ENCODE peak calls at places on chromosome 18, in ten cellular contexts. N is activated T-helper 1 cell treated with anti-CD3 and anti-CD28 coated beads, Interleukin-12 subunit alpha, Interleukin-12 subunit beta, Interleukin-2, Interleukin-4 antibody, amounts not matched to agents 30 ng/mL and 10 ng/mL and 1 ng/mL, durations not matched to agents 14 hours and 24 hours and 36 hours; Y is RWPE1; H is NCI-H774; S is CD8-positive, alpha-beta T cell; F is NCI-H345; C is GM12865; U is H4; K is posterior cingulate gyrus; Q is fibroblast of pulmonary artery. W is an unnamed sample.

GRCh38 chr18:45920367-45920766 is 46.8 kb downstream of the EPG5 start:
- DNase-seq in C (peak; percentile 9), S (no peak), Y (peak; percentile 48), K (peak; percentile 56), H (peak; percentile 58), F (peak; percentile 77), U (peak; percentile 78), N (no peak), Q (peak; percentile 86), W (peak; percentile 94)

GRCh38 chr18:70464343-70465114 is 175.7 kb downstream of the SOCS6 start:
- DNase-seq in K (peak; percentile 85), F (peak; percentile 78), S (peak; percentile 56), H (peak; percentile 64), U (peak; percentile 66), Y (peak; percentile 59), C (peak; percentile 59), N (no peak), Q (peak; percentile 73), W (peak; percentile 52)

GRCh38 chr18:76970749-76971148 is 148.4 kb downstream of the ZNF236 start:
- DNase-seq in C (no peak), U (no peak), S (no peak), Q (no peak), Y (no peak), F (peak; percentile 33), K (no peak), H (no peak), N (no peak), W (no peak)

GRCh38 chr18:51617167-51617566 is 419.7 kb upstream of the MEX3C start:
- DNase-seq in Q (peak; percentile 64), H (no peak), U (peak; percentile 19), N (no peak), C (peak; percentile 3), K (no peak), S (no peak), F (no peak), Y (peak; percentile 65), W (no peak)

GRCh38 chr18:48914581-48915251 is 36.0 kb downstream of the SMAD7 start:
- DNase-seq in C (no peak), N (no peak), Y (no peak), H (no peak), K (no peak), Q (no peak), F (no peak), S (no peak), U (no peak), W (no peak)

GRCh38 chr18:79257480-79257879 is 138.2 kb upstream of the NFATC1 start:
- DNase-seq in Q (no peak), F (peak; percentile 12), U (no peak), Y (no peak), H (no peak), K (no peak), C (no peak), S (no peak), N (no peak), W (no peak)

GRCh38 chr18:64294967-64295366 is 146.1 kb upstream of the LINC00305 start:
- DNase-seq in U (no peak), Q (no peak), S (no peak), F (no peak), N (no peak), C (peak; percentile 3), H (no peak), Y (no peak), K (no peak), W (no peak)

GRCh38 chr18:49304746-49305145 is 155.7 kb downstream of the DYM start:
- DNase-seq in Y (no peak), S (no peak), Q (peak; percentile 35), F (no peak), K (no peak), N (no peak), C (no peak), U (no peak), H (no peak), W (no peak)

GRCh38 chr18:6781179-6781714 is 51.7 kb downstream of the ARHGAP28 start:
- DNase-seq in H (no peak), K (no peak), C (no peak), Q (no peak), Y (no peak), N (no peak), S (no peak), U (no peak), F (no peak), W (no peak)

GRCh38 chr18:24491882-24492281 is 31.4 kb downstream of the HRH4 start:
- DNase-seq in Q (no peak), H (no peak), N (no peak), C (peak; percentile 91), S (no peak), U (no peak), K (no peak), F (no peak), Y (no peak), W (no peak)

GRCh38 chr18:13039806-13040205 is 48.6 kb downstream of the CEP192 start:
- DNase-seq in N (no peak), K (no peak), Q (no peak), F (no peak), C (no peak), U (no peak), Y (no peak), H (no peak), S (no peak), W (peak; percentile 62)

GRCh38 chr18:9595197-9595596 is 19.2 kb downstream of the PPP4R1 start:
- DNase-seq in H (no peak), C (no peak), Q (peak; percentile 37), K (no peak), S (no peak), U (no peak), Y (no peak), F (no peak), N (no peak), W (no peak)

GRCh38 chr18:72201032-72201431 is 343.1 kb downstream of the CBLN2 start:
- DNase-seq in U (no peak), Y (no peak), K (no peak), S (no peak), N (no peak), F (no peak), Q (no peak), C (no peak), H (no peak), W (no peak)

GRCh38 chr18:48942554-48943261 is 8.1 kb downstream of the SMAD7 start:
- DNase-seq in S (no peak), H (no peak), C (no peak), Y (peak; percentile 84), Q (peak; percentile 83), F (no peak), K (no peak), U (peak; percentile 89), N (no peak), W (peak; percentile 98)

GRCh38 chr18:61743775-61744531 is 148.9 kb downstream of the RNF152 start:
- DNase-seq in K (no peak), H (no peak), U (no peak), Q (peak; percentile 44), C (no peak), N (no peak), S (no peak), Y (no peak), F (no peak), W (peak; percentile 78)

GRCh38 chr18:31241900-31242409 is 76.0 kb upstream of the DSG1 start:
- DNase-seq in C (no peak), Y (peak; percentile 83), H (no peak), F (peak; percentile 8), U (peak; percentile 25), K (no peak), S (no peak), N (no peak), Q (peak; percentile 29), W (no peak)

GRCh38 chr18:21167641-21168372 is 56.2 kb upstream of the ROCK1 start:
- DNase-seq in U (no peak), N (no peak), Y (no peak), H (peak; percentile 92), S (no peak), F (peak; percentile 96), Q (no peak), K (no peak), C (peak; percentile 43), W (no peak)

GRCh38 chr18:47260924-47261701 is 9.7 kb upstream of the SKOR2 start:
- DNase-seq in H (no peak), K (no peak), C (no peak), S (no peak), Y (no peak), U (no peak), Q (no peak), F (no peak), N (no peak), W (no peak)

GRCh38 chr18:66571845-66572244 is 32.0 kb downstream of the CDH19 start:
- DNase-seq in N (no peak), S (no peak), F (no peak), U (no peak), C (no peak), Q (no peak), H (no peak), Y (no peak), K (no peak), W (no peak)

GRCh38 chr18:57427429-57428181 is 7.6 kb upstream of the ONECUT2 start:
- DNase-seq in Q (no peak), S (no peak), Y (no peak), K (no peak), N (no peak), H (no peak), C (no peak), F (no peak), U (no peak), W (no peak)

GRCh38 chr18:26332991-26333390 is 106.7 kb downstream of the TAF4B start:
- DNase-seq in Q (no peak), N (no peak), H (no peak), U (no peak), F (no peak), C (no peak), K (no peak), S (no peak), Y (no peak), W (no peak)

GRCh38 chr18:45916302-45916701 is 50.8 kb downstream of the EPG5 start:
- DNase-seq in F (no peak), U (no peak), C (peak; percentile 16), K (no peak), N (no peak), Y (no peak), S (no peak), H (no peak), Q (no peak), W (no peak)

GRCh38 chr18:63892544-63892943 is 5.0 kb downstream of the SERPINB2 start:
- DNase-seq in F (no peak), Q (no peak), U (no peak), N (no peak), H (no peak), K (no peak), Y (no peak), C (no peak), S (no peak), W (peak; percentile 13)

GRCh38 chr18:62637403-62637802 is 77.9 kb upstream of the PHLPP1 start:
- DNase-seq in C (no peak), N (no peak), Y (no peak), H (no peak), F (no peak), S (no peak), K (no peak), Q (no peak), U (no peak), W (no peak)

GRCh38 chr18:7084766-7085080 is 32.9 kb downstream of the LAMA1 start:
- DNase-seq in H (no peak), U (peak; percentile 15), Q (peak; percentile 91), N (no peak), S (no peak), Y (peak; percentile 23), K (no peak), F (no peak), C (no peak), W (peak; percentile 88)

GRCh38 chr18:61865466-61866165 is 27.2 kb downstream of the RNF152 start:
- DNase-seq in F (no peak), U (no peak), S (no peak), H (no peak), K (no peak), N (no peak), Q (peak; percentile 35), Y (no peak), C (no peak), W (peak; percentile 51)

GRCh38 chr18:9910071-9910470 is 3.7 kb upstream of the VAPA start:
- DNase-seq in Y (no peak), Q (no peak), F (no peak), S (no peak), U (no peak), N (no peak), K (no peak), H (no peak), C (no peak), W (no peak)